ENCODE peak calls at places on chromosomes 1 and 21, in five cellular contexts. G, E, M, O and D are unnamed samples.

GRCh38 chr1:240947438-240948224 is 335.7 kb upstream of the GREM2 start:
- DNase-seq in O (no peak), E (no peak), G (no peak), M (no peak), D (no peak)

GRCh38 chr1:232837085-232837484 is 31.9 kb downstream of the MAP10 start:
- DNase-seq in O (no peak), M (no peak), E (peak), G (no peak), D (no peak)

GRCh38 chr1:3890389-3891328 is 9.4 kb downstream of the C1orf174 start:
- DNase-seq in G (no peak), O (no peak), E (no peak), M (no peak), D (no peak)

GRCh38 chr1:227792216-227793078 is 23.0 kb upstream of the PRSS38 start:
- DNase-seq in M (no peak), E (no peak), G (no peak), O (no peak), D (no peak)

GRCh38 chr1:35350872-35351271 is 82.4 kb downstream of the ZMYM4 start:
- DNase-seq in E (no peak), O (no peak), M (no peak), G (no peak), D (no peak)

GRCh38 chr1:31105646-31106045 is 40.1 kb upstream of the PUM1 start:
- DNase-seq in G (no peak), O (no peak), M (no peak), E (peak), D (no peak)

GRCh38 chr21:37436180-37436579 is 69.6 kb downstream of the DYRK1A start:
- DNase-seq in O (no peak), G (no peak), E (no peak), M (no peak), D (no peak)

GRCh38 chr1:99672500-99673213 is 26.7 kb downstream of the PALMD start:
- DNase-seq in O (no peak), M (no peak), G (peak), E (peak), D (no peak)

GRCh38 chr1:110390096-110390495 is 730 bp downstream of the SLC16A4 start:
- DNase-seq in M (no peak), O (peak), E (peak), G (peak), D (no peak)

DNA sequence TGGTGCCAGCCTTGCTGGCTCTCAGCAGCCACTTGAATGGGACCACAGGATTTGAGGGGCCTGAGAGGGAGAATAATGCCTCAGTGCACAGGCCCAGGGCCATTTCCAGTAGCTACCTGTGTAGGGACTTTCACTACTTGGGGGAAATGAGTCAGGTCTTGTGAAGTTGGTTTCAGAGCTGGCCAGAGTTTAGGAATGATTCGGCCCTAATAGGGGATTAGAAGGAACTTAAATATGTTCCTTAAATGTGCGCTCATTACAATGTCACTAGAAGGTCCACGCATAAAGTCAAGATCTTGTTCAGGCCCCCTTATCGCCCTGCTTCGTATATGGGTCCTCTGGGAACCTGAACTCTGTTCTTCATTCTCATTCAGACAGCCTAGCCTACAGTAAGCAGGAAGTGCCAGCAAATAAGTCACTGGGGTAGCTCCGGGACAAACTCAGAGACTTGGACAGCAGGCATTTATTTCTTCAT is 5.6 kb upstream of the AKR1A1 start:
- DNase-seq in M (no peak), E (no peak), O (no peak), G (no peak), D (no peak)
- H3K4me3 ChIP-seq in M (no peak), E (no peak), O (no peak), G (no peak), D (no peak)

DNA sequence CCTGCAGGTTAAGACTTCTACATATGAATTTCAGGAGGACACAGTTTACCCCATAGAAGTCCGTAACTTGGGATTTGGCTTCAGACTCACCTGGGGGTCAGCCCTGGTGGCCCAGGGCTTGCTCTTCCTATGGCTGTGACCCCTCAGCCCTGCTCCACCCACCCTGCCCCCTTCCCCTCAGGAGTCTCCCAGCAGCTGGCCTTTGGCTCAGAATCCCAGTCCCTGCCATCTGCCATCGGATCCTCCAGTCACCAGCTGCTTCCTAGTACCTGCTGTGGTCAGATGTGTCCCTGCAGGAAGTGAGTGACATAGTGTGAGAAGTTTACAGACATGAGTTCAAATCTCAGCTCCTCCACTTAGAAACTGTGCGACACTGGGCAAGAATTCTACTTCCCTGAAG is 332.6 kb downstream of the NPHP4 start:
- DNase-seq in M (no peak), G (no peak), O (no peak), E (no peak), D (no peak)
- TF ChIP-seq CTCF in M (no peak), G (no peak), O (no peak), E (no peak), D (no peak)

DNA sequence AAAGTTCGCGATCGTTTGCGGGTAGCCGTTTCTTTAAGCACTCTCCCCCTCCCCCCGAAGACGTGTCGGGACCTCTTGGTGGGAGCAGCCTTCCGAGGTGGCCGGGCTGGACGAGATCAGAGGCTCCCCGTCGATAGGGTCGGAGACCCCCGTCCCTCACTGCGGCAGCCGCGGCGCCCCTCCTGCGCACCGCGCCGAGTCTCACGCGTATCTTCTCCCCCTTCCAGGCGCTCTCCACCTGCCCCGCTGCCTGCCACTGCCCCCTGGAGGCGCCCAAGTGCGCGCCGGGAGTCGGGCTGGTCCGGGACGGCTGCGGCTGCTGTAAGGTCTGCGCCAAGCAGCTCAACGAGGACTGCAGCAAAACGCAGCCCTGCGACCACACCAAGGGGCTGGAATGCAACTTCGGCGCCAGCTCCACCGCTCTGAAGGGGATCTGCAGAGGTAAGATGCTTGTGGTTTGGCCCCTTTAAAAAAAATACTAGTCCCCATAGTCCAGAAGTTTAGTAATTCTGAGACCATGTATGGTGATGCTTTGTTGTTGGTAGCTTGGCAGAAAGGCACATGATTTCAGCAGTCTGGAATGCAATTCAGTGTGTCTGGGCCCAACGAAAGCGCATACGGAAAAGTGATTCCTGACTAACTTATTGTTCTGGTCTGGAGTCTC is 709 bp downstream of the CCN1 start:
- DNase-seq in E (peak), M (no peak), O (no peak), G (peak), D (peak)
- H3K4me3 ChIP-seq in E (peak), M (peak), O (peak), G (peak), D (peak)

DNA sequence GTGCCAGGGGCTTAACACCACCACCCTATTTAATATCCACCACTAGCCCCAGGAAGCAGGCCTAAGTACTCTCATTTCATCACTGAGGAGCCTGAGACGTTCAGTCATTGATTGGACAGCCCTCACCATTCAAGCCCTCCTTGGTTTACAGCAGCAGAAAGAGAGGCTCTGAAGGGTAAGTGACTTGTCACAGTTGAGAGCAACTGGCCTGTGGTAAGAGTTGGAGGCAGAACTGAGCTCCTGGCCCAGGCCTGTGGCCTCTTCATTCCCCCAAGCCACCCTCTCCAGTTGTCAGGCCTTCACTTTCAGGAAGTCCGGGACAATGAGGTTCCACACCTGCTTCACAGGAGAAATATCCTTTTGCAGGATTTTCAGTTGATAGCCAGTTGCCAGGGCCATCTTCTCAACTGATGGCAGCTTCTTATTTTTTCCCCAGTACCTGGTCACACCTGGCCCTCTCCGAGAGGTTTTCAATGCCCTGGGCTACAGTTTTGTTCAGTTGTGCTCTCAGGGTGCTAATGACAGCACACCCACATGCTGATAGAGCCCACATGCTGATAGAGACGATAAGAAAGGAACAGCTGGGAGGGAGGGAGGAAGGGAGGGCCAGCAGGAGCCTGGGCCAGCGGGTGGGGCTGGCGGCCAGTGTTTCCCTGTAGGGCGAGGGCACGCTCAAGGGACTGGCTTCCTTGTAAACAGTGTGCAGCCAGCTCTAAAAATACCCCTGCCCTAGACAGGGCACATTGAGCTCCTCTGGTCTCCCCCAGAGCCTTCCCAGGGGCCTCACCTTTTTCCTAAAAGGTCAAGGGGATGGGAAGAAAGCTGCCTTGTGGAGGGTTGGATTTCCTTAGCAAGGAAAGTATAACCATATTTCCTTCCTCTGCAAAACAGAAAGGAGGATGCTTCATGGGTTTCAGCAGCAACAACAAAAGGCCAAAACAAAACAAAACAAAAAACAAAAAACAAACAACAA is 112.7 kb upstream of the JUN start:
- DNase-seq in G (peak), E (no peak), M (no peak), O (no peak), D (no peak)
- TF ChIP-seq CTCF in G (no peak), E (no peak), M (no peak), O (no peak), D (no peak)

GRCh38 chr1:183620311-183620710 is 15.3 kb downstream of the ARPC5 start:
- DNase-seq in E (no peak), G (no peak), M (no peak), O (no peak), D (no peak)
- H3K4me3 ChIP-seq in E (no peak), G (no peak), M (no peak), O (no peak), D (no peak)

GRCh38 chr1:63774617-63775417 is 1.0 kb downstream of the ROR1 start:
- DNase-seq in E (peak), M (no peak), G (peak), O (no peak), D (no peak)
- TF ChIP-seq CTCF in E (no peak), M (no peak), G (no peak), O (no peak), D (no peak)

DNA sequence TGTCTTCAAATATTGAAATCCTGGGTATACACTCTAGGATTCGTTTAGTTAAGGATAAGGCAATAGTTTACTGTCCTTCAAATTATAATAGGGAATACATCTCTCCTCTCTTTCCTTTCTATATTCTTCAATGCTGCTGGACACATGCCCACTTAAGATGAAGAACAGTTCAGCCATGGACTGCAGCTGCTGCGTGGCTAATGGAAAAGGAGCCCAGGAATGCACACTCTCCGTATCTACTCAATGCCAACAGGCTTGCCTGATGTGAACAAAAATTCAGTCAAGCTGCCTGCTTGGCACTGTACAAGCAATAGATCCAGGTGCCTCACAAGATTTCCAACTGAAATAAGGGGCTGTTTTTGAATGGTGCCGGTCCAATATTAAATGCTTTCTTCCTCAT is 321.1 kb upstream of the LYPLAL1 start:
- DNase-seq in O (no peak), G (no peak), M (no peak), E (no peak), D (no peak)
- H3K4me3 ChIP-seq in O (no peak), G (no peak), M (no peak), E (no peak), D (no peak)

DNA sequence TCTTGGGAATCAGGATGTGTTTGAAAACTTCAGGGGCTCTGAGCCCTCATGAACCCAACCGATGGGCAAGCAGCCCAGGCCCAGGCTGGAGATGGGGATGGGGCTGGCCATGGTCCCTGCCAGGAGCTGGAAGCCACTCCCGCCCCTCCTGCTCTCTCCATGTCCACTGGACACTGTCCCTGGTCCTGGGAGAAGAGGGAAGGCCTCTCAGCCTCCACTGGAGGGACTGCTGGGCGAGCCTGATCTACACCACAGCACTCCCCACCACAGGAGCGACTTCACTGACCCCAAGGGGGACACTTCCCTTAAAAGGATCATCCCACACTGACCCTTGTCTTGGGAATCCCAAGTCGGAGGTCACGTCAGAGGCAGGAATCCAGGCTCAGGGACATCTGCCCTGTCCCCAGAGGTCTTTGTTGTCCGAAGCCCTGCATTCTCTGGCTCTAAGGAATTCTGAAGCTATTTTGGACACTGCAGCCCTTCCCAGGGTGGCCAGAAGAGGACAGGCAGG is 16.9 kb upstream of the COL18A1 start:
- DNase-seq in G (peak), O (no peak), E (no peak), M (no peak), D (no peak)
- TF ChIP-seq CTCF in G (peak), O (no peak), E (no peak), M (no peak), D (no peak)